ENCODE peak calls at places on chromosomes 12 and 14, in eight cellular contexts. One of them, this sample, is unnamed.

GRCh38 chr12:120939523-120939922 is 35.4 kb upstream of the SPPL3 start:
- DNase-seq in heart right ventricle: no peak
- DNase-seq in NCI-H1092 treated with DMSO at 0.1 percent for 48 hours: no peak
- DNase-seq in chondrocyte: no peak
- DNase-seq in choroid plexus epithelial cell: no peak
- DNase-seq in HEK293T: no peak
- DNase-seq in smooth muscle cell of the brain vasculature: no peak
- DNase-seq in NCI-H2081: no peak
- DNase-seq in this sample: no peak

GRCh38 chr12:115377781-115378180 is 693.8 kb upstream of the TBX3 start:
- DNase-seq in heart right ventricle: no peak
- DNase-seq in NCI-H1092 treated with DMSO at 0.1 percent for 48 hours: no peak
- DNase-seq in chondrocyte: no peak
- DNase-seq in choroid plexus epithelial cell: no peak
- DNase-seq in HEK293T: no peak
- DNase-seq in smooth muscle cell of the brain vasculature: no peak
- DNase-seq in NCI-H2081: no peak
- DNase-seq in this sample: no peak

GRCh38 chr12:6426882-6427671 is 17.7 kb upstream of the CD27 start:
- DNase-seq in heart right ventricle: no peak
- DNase-seq in NCI-H1092 treated with DMSO at 0.1 percent for 48 hours: no peak
- DNase-seq in chondrocyte: peak; percentile 19
- DNase-seq in choroid plexus epithelial cell: no peak
- DNase-seq in HEK293T: no peak
- DNase-seq in smooth muscle cell of the brain vasculature: no peak
- DNase-seq in NCI-H2081: no peak
- DNase-seq in this sample: no peak

GRCh38 chr14:31527546-31527945 is 33.7 kb upstream of the NUBPL start:
- DNase-seq in heart right ventricle: no peak
- DNase-seq in NCI-H1092 treated with DMSO at 0.1 percent for 48 hours: no peak
- DNase-seq in chondrocyte: no peak
- DNase-seq in choroid plexus epithelial cell: no peak
- DNase-seq in HEK293T: no peak
- DNase-seq in smooth muscle cell of the brain vasculature: no peak
- DNase-seq in NCI-H2081: no peak
- DNase-seq in this sample: no peak

GRCh38 chr12:54128466-54128865 is 60.3 kb downstream of the SMUG1 start:
- DNase-seq in heart right ventricle: no peak
- DNase-seq in NCI-H1092 treated with DMSO at 0.1 percent for 48 hours: no peak
- DNase-seq in chondrocyte: no peak
- DNase-seq in choroid plexus epithelial cell: no peak
- DNase-seq in HEK293T: no peak
- DNase-seq in smooth muscle cell of the brain vasculature: no peak
- DNase-seq in NCI-H2081: no peak
- DNase-seq in this sample: no peak

GRCh38 chr12:122793685-122794106 is 19.3 kb downstream of the CCDC62 start:
- DNase-seq in heart right ventricle: no peak
- DNase-seq in NCI-H1092 treated with DMSO at 0.1 percent for 48 hours: peak; percentile 32
- DNase-seq in chondrocyte: peak; percentile 19
- DNase-seq in choroid plexus epithelial cell: peak; percentile 76
- DNase-seq in HEK293T: peak; percentile 61
- DNase-seq in smooth muscle cell of the brain vasculature: peak; percentile 18
- DNase-seq in NCI-H2081: peak; percentile 54
- DNase-seq in this sample: peak; percentile 50

GRCh38 chr14:101224356-101225115 is 321.0 kb upstream of the RTL1 start:
- DNase-seq in heart right ventricle: no peak
- DNase-seq in NCI-H1092 treated with DMSO at 0.1 percent for 48 hours: peak; percentile 67
- DNase-seq in chondrocyte: no peak
- DNase-seq in choroid plexus epithelial cell: peak; percentile 39
- DNase-seq in HEK293T: no peak
- DNase-seq in smooth muscle cell of the brain vasculature: no peak
- DNase-seq in NCI-H2081: no peak
- DNase-seq in this sample: no peak

GRCh38 chr14:94754391-94754942 is 15.4 kb downstream of the GSC start:
- DNase-seq in heart right ventricle: no peak
- DNase-seq in NCI-H1092 treated with DMSO at 0.1 percent for 48 hours: no peak
- DNase-seq in chondrocyte: no peak
- DNase-seq in choroid plexus epithelial cell: no peak
- DNase-seq in HEK293T: no peak
- DNase-seq in smooth muscle cell of the brain vasculature: no peak
- DNase-seq in NCI-H2081: no peak
- DNase-seq in this sample: no peak

GRCh38 chr12:89893972-89894706 is 185.5 kb upstream of the ATP2B1 start:
- DNase-seq in heart right ventricle: no peak
- DNase-seq in NCI-H1092 treated with DMSO at 0.1 percent for 48 hours: no peak
- DNase-seq in chondrocyte: no peak
- DNase-seq in choroid plexus epithelial cell: peak; percentile 72
- DNase-seq in HEK293T: no peak
- DNase-seq in smooth muscle cell of the brain vasculature: no peak
- DNase-seq in NCI-H2081: no peak
- DNase-seq in this sample: peak; percentile 68

GRCh38 chr12:108495054-108495453 is 20.0 kb upstream of the FICD start:
- DNase-seq in heart right ventricle: no peak
- DNase-seq in NCI-H1092 treated with DMSO at 0.1 percent for 48 hours: no peak
- DNase-seq in chondrocyte: no peak
- DNase-seq in choroid plexus epithelial cell: peak; percentile 74
- DNase-seq in HEK293T: peak; percentile 64
- DNase-seq in smooth muscle cell of the brain vasculature: peak; percentile 17
- DNase-seq in NCI-H2081: no peak
- DNase-seq in this sample: peak; percentile 49